ENCODE peak calls at places on chromosomes 4 and X, in six cellular contexts. A is fibroblast of lung, J is A549, S is mammary epithelial cell, Q is neuronal stem cell, W is GM23248. K is an unnamed sample.
A peak's percentile ranks its signal among the peaks of the same experiment; 100 is the strongest.

GRCh38 chr4:86670739-86671138 is 76.6 kb downstream of the PTPN13 start:
- DNase-seq in A (peak; percentile 80), W (peak; percentile 76), Q (no peak), J (no peak), S (peak; percentile 87), K (peak; percentile 91)

GRCh38 chr4:2660596-2661211 is 95.4 kb downstream of the TNIP2 start:
- DNase-seq in J (no peak), S (no peak), W (no peak), Q (no peak), A (no peak), K (no peak)

GRCh38 chr4:26692014-26692726 is 108.3 kb downstream of the TBC1D19 start:
- DNase-seq in S (peak; percentile 41), J (no peak), A (peak; percentile 34), Q (no peak), W (peak; percentile 56), K (peak; percentile 61)

GRCh38 chr4:162706677-162707076 is 460.0 kb downstream of the NAF1 start:
- DNase-seq in J (no peak), A (no peak), S (no peak), W (no peak), Q (no peak), K (no peak)

GRCh38 chr4:66927937-66928336 is 617.4 kb downstream of the CENPC start:
- DNase-seq in Q (peak; percentile 17), S (no peak), J (no peak), A (peak; percentile 45), W (no peak), K (no peak)

GRCh38 chrX:112734250-112734649 is 54.5 kb upstream of the LHFPL1 start:
- DNase-seq in A (peak; percentile 26), Q (no peak), J (no peak), S (no peak), W (peak; percentile 41), K (no peak)

GRCh38 chr4:73608677-73609594 is 11.3 kb downstream of the RASSF6 start:
- DNase-seq in Q (no peak), J (no peak), W (peak; percentile 52), A (no peak), S (peak; percentile 77), K (peak; percentile 90)

GRCh38 chrX:66553973-66554372 is 84.9 kb downstream of the EDA2R start:
- DNase-seq in Q (no peak), A (no peak), W (no peak), S (no peak), J (no peak), K (no peak)

GRCh38 chrX:15269618-15270521 is at the start of gene ASB9:
- DNase-seq in Q (no peak), J (peak; percentile 81), S (peak; percentile 97), A (peak; percentile 19), W (peak; percentile 74), K (peak; percentile 93)

GRCh38 chr4:1869530-1870327 is 1.5 kb upstream of the NSD2 start:
- DNase-seq in A (no peak), J (no peak), S (no peak), W (no peak), Q (no peak), K (no peak)

GRCh38 chrX:128807367-128807766 is 715.9 kb downstream of the SMARCA1 start:
- DNase-seq in Q (no peak), J (no peak), S (no peak), A (no peak), W (no peak), K (no peak)

GRCh38 chr4:55215087-55215486 is 89.7 kb upstream of the KDR start:
- DNase-seq in Q (no peak), A (no peak), J (no peak), S (peak; percentile 25), W (no peak), K (no peak)

GRCh38 chrX:57573754-57574153 is 18.1 kb upstream of the ZXDB start:
- DNase-seq in W (peak; percentile 23), S (no peak), J (no peak), Q (peak; percentile 2), A (no peak), K (peak; percentile 51)

GRCh38 chr4:8200302-8200975 is 1.3 kb downstream of the SH3TC1 start:
- DNase-seq in A (no peak), S (peak; percentile 70), W (no peak), J (no peak), Q (no peak), K (no peak)

GRCh38 chrX:122196338-122196737 is 987.7 kb upstream of the GRIA3 start:
- DNase-seq in A (no peak), Q (no peak), W (no peak), J (no peak), S (no peak), K (no peak)

GRCh38 chr4:19285146-19285545 is 966.6 kb upstream of the SLIT2 start:
- DNase-seq in A (no peak), W (no peak), S (no peak), J (no peak), Q (no peak), K (no peak)

GRCh38 chrX:74383611-74384010 is 37.7 kb upstream of the SLC16A2 start:
- DNase-seq in Q (peak; percentile 3), J (peak; percentile 36), S (peak; percentile 46), W (peak; percentile 61), A (peak; percentile 55), K (peak; percentile 83)

GRCh38 chr4:143185253-143186107 is 763 bp downstream of the USP38 start:
- DNase-seq in J (no peak), A (peak; percentile 15), W (peak; percentile 51), S (peak; percentile 48), Q (peak; percentile 23), K (peak; percentile 42)

GRCh38 chr4:47017494-47017893 is 13.9 kb upstream of the GABRB1 start:
- DNase-seq in A (peak; percentile 65), S (no peak), W (no peak), J (no peak), Q (no peak), K (no peak)

GRCh38 chrX:11672213-11672612 is 6.5 kb upstream of the ARHGAP6 start:
- DNase-seq in W (no peak), Q (no peak), A (peak; percentile 13), S (no peak), J (no peak), K (no peak)

GRCh38 chr4:106258145-106259045 is 57.6 kb downstream of the TBCK start:
- DNase-seq in A (peak; percentile 33), W (peak; percentile 40), S (no peak), J (no peak), Q (no peak), K (no peak)

GRCh38 chr4:124867551-124867950 is 155.0 kb upstream of the ANKRD50 start:
- DNase-seq in S (no peak), J (no peak), A (peak; percentile 25), Q (no peak), W (peak; percentile 33), K (no peak)

GRCh38 chr4:89837385-89837995 is 529 bp upstream of the SNCA start:
- DNase-seq in J (peak; percentile 5), Q (peak; percentile 79), A (peak; percentile 27), W (peak; percentile 20), S (peak; percentile 65), K (no peak)

GRCh38 chr4:72977936-72978485 is 91.5 kb downstream of the COX18 start:
- DNase-seq in J (no peak), S (peak; percentile 26), A (peak; percentile 82), W (no peak), Q (no peak), K (no peak)

GRCh38 chrX:23952401-23952800 is 44.6 kb downstream of the CXorf58 start:
- DNase-seq in A (no peak), Q (no peak), J (no peak), S (no peak), W (no peak), K (no peak)

DNA sequence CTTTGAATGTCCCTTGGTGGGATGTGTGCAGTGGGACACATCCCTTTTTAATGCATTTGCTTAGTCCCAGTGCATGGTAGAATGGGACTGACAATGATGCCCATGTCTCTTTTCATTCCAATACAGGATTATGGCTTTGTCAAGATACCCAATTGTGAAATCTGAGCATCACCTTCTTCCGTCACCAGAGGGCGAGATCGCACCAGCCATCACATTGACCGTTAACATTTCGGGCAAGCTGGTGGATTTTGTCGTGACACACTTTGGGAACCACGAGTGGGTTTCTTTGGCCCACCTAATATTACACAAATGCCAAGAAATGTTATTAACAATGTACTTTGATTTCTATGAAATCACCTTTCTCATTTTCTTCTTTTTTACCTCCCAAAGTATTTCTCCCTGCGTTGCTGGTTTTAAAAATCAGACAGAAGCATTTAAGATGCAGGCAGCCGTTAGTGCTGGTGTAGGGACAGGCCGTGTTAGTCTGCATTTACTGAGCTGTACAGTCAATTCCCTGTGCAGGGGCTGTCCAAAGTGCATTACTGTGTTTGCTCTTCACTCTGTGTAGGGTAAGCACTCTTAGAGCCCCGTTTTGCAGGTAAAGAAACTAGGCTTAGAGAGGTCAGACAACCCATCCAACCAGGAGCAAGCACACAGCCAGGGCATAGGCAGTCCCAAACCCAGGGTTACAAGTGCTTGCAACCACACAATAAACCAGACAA is 46.5 kb downstream of the CWH43 start:
- DNase-seq in J (peak; percentile 6), S (peak; percentile 21), W (peak; percentile 36), A (no peak), Q (no peak), K (peak; percentile 54)
- H3K4me2 ChIP-seq in J (no peak overlapping the region), S (no peak overlapping the region), W (no peak overlapping the region), A (no peak overlapping the region), Q (no peak overlapping the region), K (no peak overlapping the region)

DNA sequence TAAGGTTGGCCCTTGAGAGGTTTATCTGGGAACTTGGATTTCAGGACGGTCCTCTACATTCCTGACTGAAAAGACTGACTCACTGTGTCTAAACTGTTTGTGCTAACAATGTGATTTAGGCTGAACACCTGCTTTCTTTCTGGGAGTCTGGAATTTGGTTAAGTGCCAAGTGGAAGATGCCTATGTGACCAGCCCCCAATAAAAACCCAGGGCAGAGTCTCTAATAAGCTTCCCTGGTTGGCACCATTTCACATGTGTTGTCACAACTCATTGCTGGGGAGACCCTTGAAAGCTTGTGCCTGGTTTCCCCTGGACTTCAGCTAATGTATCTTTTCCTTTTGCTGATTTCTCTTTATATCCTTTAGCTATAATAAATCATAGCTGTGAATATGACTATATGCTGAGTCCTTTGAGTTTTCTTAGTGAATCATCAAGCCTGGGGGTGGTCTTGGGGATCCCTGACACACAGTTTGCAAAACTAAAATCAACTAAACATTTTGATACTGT is 55.1 kb downstream of the GPR82 start:
- DNase-seq in J (peak; percentile 22), A (peak; percentile 73), S (peak; percentile 68), W (peak; percentile 59), Q (no peak), K (peak; percentile 88)
- H3K27ac ChIP-seq in J (peak overlapping the region; percentile 53), A (peak overlapping the region; percentile 14), S (no peak overlapping the region), W (no peak overlapping the region), Q (no peak overlapping the region), K (peak overlapping the region; percentile 91)

DNA sequence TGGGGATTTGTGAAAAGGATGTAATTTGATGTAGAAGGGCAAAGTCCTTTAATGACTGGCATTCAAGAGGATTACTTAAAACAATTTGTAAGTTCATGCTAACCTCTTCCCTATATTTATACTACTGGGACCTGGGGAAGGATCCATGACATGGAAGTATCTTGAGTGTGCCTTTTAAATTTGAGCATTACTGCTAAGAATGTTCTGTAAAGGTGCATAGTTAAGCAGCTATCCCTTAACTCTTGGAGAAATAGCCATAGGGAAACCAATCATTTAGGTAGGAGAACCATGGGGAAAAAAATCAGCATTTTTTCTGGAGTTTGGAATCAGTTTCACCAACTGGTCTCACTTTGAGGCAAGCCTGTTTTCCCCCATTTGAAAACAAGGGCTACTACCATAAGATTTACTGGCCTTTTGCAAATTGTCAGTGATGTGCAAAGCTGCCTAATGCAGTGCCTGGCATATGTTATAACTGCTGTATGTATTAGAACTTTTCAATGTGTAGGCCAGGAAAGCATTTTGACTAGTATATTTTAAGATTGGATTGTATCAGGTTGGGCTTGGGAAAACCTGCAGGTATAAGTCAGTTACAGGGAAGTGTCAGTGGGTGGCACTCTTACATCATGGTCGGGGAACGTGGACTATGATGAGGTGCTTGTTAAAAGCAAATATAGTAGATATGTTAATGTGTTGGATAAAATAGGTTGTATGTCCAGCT is 72.1 kb downstream of the PRSS12 start:
- DNase-seq in J (peak; percentile 18), Q (peak; percentile 40), A (peak; percentile 78), S (peak; percentile 73), W (peak; percentile 72), K (peak; percentile 60)
- H3K4me2 ChIP-seq in J (peak overlapping the region; percentile 71), Q (no peak overlapping the region), A (peak overlapping the region; percentile 83), S (peak overlapping the region; percentile 93), W (peak overlapping the region; percentile 88), K (peak overlapping the region; percentile 96)

GRCh38 chr4:168723020-168723419 is 226.2 kb downstream of the PALLD start:
- DNase-seq in W (peak; percentile 15), Q (no peak), A (peak; percentile 77), S (no peak), J (no peak), K (peak; percentile 31)
- H3K27ac ChIP-seq in W (no peak overlapping the region), Q (no peak overlapping the region), A (peak overlapping the region; percentile 24), S (no peak overlapping the region), J (no peak overlapping the region), K (no peak overlapping the region)

K was measured in PC-3.